ENCODE peak calls at places on chromosomes 6 and 20, in five cellular contexts. K is HepG2, Y is A549, G is GM12878, H is K562. V is an unnamed sample.

GRCh38 chr6:134819236-134819635 is 130.7 kb downstream of the ALDH8A1 start:
- DNase-seq in G (no peak), Y (no peak), H (no peak), K (no peak), V (no peak)

GRCh38 chr20:50077818-50078601 is 34.9 kb downstream of the UBE2V1 start:
- DNase-seq in G (no peak), K (no peak), Y (no peak), H (no peak), V (no peak)

GRCh38 chr6:168179133-168179532 is 100.1 kb upstream of the FRMD1 start:
- DNase-seq in G (no peak), K (no peak), Y (no peak), H (no peak), V (peak)

GRCh38 chr20:48679603-48680002 is 148.2 kb downstream of the PREX1 start:
- DNase-seq in H (peak), Y (no peak), K (no peak), G (no peak), V (peak)

GRCh38 chr6:34233867-34234266 is 2.8 kb upstream of the HMGA1 start:
- DNase-seq in Y (no peak), G (no peak), K (no peak), H (peak), V (no peak)

GRCh38 chr6:82691997-82692396 is 328.4 kb downstream of the TPBG start:
- DNase-seq in Y (no peak), K (no peak), G (no peak), H (no peak), V (no peak)

GRCh38 chr6:80182291-80182690 is 75.8 kb downstream of the BCKDHB start:
- DNase-seq in H (no peak), Y (no peak), K (no peak), G (no peak), V (no peak)

GRCh38 chr6:135158397-135158796 is 22.7 kb upstream of the MYB start:
- DNase-seq in K (no peak), G (no peak), H (no peak), Y (no peak), V (no peak)

GRCh38 chr20:32623667-32624157 is 38.6 kb upstream of the NOL4L start:
- DNase-seq in Y (no peak), K (no peak), G (no peak), H (no peak), V (peak)

GRCh38 chr6:140572129-140572528 is 1197.7 kb upstream of the CITED2 start:
- DNase-seq in G (no peak), Y (no peak), H (no peak), K (no peak), V (no peak)

GRCh38 chr20:64766-65322 is 22.6 kb upstream of the DEFB125 start:
- DNase-seq in G (no peak), Y (no peak), K (no peak), H (no peak), V (no peak)

GRCh38 chr6:106431972-106432371 is 71.5 kb downstream of the CRYBG1 start:
- DNase-seq in H (no peak), K (no peak), G (no peak), Y (no peak), V (no peak)

GRCh38 chr6:56671651-56672461 is 29.2 kb upstream of the DST start:
- DNase-seq in G (no peak), H (no peak), Y (no peak), K (no peak), V (no peak)

GRCh38 chr20:20076297-20077065 is 24.1 kb downstream of the CFAP61 start:
- DNase-seq in K (no peak), H (no peak), G (no peak), Y (no peak), V (no peak)

GRCh38 chr6:160015778-160016684 is 47.1 kb downstream of the IGF2R start:
- DNase-seq in H (no peak), Y (no peak), G (no peak), K (no peak), V (no peak)

GRCh38 chr20:50815162-50815989 is 20.5 kb downstream of the BCAS4 start:
- DNase-seq in Y (no peak), H (no peak), G (peak), K (no peak), V (no peak)

GRCh38 chr6:57019434-57019833 is 27.1 kb upstream of the KIAA1586 start:
- DNase-seq in Y (no peak), G (no peak), H (peak), K (no peak), V (no peak)

GRCh38 chr6:22765015-22765414 is 195.6 kb downstream of the HDGFL1 start:
- DNase-seq in G (no peak), Y (no peak), H (no peak), K (no peak), V (no peak)

GRCh38 chr6:44304282-44305199 is 8.6 kb downstream of the AARS2 start:
- DNase-seq in K (peak), Y (peak), G (no peak), H (peak), V (peak)

GRCh38 chr20:51359947-51360346 is 182.6 kb downstream of the NFATC2 start:
- DNase-seq in G (no peak), K (no peak), Y (no peak), H (no peak), V (no peak)

GRCh38 chr6:37700266-37700973 is 2.7 kb upstream of the MDGA1 start:
- DNase-seq in K (peak), Y (no peak), H (no peak), G (no peak), V (no peak)

GRCh38 chr6:4224082-4224978 is 89.0 kb upstream of the ECI2 start:
- DNase-seq in H (no peak), K (no peak), G (no peak), Y (no peak), V (no peak)

GRCh38 chr6:142944126-142945066 is 580 bp downstream of the HIVEP2 start:
- DNase-seq in K (peak), Y (peak), G (no peak), H (peak), V (peak)

GRCh38 chr6:7815716-7816115 is 89.8 kb downstream of the BMP6 start:
- DNase-seq in G (no peak), K (no peak), Y (no peak), H (no peak), V (no peak)

GRCh38 chr20:32465092-32465900 is 107.2 kb downstream of the ASXL1 start:
- DNase-seq in G (no peak), Y (peak), H (no peak), K (peak), V (no peak)

GRCh38 chr6:40743690-40744446 is 156.7 kb upstream of the LRFN2 start:
- DNase-seq in H (peak), K (no peak), Y (no peak), G (no peak), V (peak)

GRCh38 chr20:56808732-56809131 is 179.6 kb downstream of the TFAP2C start:
- DNase-seq in K (no peak), G (no peak), Y (no peak), H (no peak), V (no peak)

GRCh38 chr6:105363100-105363754 is 39.7 kb downstream of the PREP start:
- DNase-seq in K (no peak), G (no peak), H (no peak), Y (no peak), V (peak)

GRCh38 chr6:9121551-9121950 is 686.2 kb upstream of the SLC35B3 start:
- DNase-seq in H (no peak), Y (no peak), G (no peak), K (no peak), V (no peak)

GRCh38 chr6:149235130-149235561 is 82.4 kb upstream of the TAB2 start:
- DNase-seq in K (peak), H (no peak), G (peak), Y (peak), V (no peak)

GRCh38 chr20:15320941-15321340 is 983.5 kb upstream of the FLRT3 start:
- DNase-seq in G (no peak), H (no peak), Y (no peak), K (no peak), V (no peak)

GRCh38 chr20:64219730-64220129 is 35.8 kb upstream of the PCMTD2 start:
- DNase-seq in K (no peak), Y (no peak), G (no peak), H (no peak), V (peak)

GRCh38 chr20:64216910-64217309 is 38.6 kb upstream of the PCMTD2 start:
- DNase-seq in G (no peak), K (no peak), Y (no peak), H (no peak), V (no peak)

GRCh38 chr20:64216036-64216435 is 39.5 kb upstream of the PCMTD2 start:
- DNase-seq in K (no peak), G (no peak), Y (no peak), H (no peak), V (no peak)

GRCh38 chr20:64219202-64219601 is 36.3 kb upstream of the PCMTD2 start:
- DNase-seq in G (no peak), K (no peak), Y (no peak), H (no peak), V (no peak)

DNA sequence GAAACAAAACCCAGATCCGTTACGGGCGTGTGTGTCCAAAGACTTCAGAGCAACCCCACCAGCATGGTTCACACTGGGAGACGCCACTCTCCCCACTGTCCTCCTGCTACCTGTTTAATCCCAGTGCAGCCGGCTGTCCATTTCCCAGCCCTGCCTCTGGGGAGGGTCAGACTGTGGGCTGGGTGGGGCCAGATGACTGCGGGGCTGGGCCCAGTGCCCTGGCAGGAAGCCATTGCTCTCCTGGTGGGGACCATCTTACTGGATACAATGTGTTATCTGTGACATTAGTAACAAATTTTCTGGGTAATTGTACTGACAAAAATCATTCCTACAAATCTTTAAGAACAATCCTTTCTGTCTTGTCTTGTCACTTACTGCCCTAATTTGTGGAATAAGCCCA is 38.0 kb upstream of the PCMTD2 start:
- DNase-seq in Y (no peak), H (peak), K (no peak), G (no peak), V (no peak)
- TF ChIP-seq JUNB in Y (no peak), H (no peak), K (no peak), G (no peak), V (no peak)

DNA sequence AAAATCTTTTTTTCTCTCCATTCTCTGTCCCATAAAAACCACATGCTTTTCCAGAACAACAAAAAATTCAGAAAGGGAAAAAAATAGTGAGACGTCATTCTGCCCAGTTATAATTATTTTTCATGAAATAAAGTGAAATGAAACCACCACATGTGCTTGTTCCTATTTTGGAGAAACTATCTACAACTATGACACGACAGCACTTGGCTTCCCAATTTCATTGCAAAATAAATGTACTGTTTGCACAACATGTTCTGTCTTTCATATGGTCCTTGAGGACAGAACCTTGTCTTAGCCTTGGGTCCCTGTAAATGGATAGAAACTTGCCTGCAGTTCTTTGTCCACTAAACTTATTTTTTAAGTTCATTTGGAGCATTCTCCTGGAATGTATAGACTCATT is 5.6 kb upstream of the MAN1A1 start:
- DNase-seq in H (no peak), G (no peak), K (no peak), Y (no peak), V (no peak)
- H3K4me2 ChIP-seq in H (no peak), G (peak), K (no peak), Y (no peak), V (no peak)

GRCh38 chr6:118724211-118724610 is 72.8 kb upstream of the CEP85L start:
- DNase-seq in H (no peak), K (no peak), G (no peak), Y (no peak), V (no peak)
- TF ChIP-seq JUNB in H (no peak), K (no peak), G (no peak), Y (no peak), V (no peak)

GRCh38 chr6:53042112-53042511 is 23.1 kb upstream of the FBXO9 start:
- DNase-seq in G (no peak), K (peak), H (no peak), Y (peak), V (no peak)
- H3K4me2 ChIP-seq in G (no peak), K (no peak), H (no peak), Y (peak), V (no peak)

GRCh38 chr6:137211910-137212309 is 7.3 kb downstream of the IFNGR1 start:
- DNase-seq in Y (no peak), G (no peak), H (no peak), K (no peak), V (no peak)

GRCh38 chr6:137213331-137213740 is 5.8 kb downstream of the IFNGR1 start:
- DNase-seq in K (no peak), G (no peak), H (no peak), Y (no peak), V (no peak)

GRCh38 chr6:137213813-137214212 is 5.4 kb downstream of the IFNGR1 start:
- DNase-seq in Y (no peak), G (no peak), H (no peak), K (no peak), V (no peak)

GRCh38 chr6:137208279-137208678 is 10.9 kb downstream of the IFNGR1 start:
- DNase-seq in Y (no peak), H (no peak), K (no peak), G (no peak), V (no peak)

GRCh38 chr6:137210903-137211302 is 8.3 kb downstream of the IFNGR1 start:
- DNase-seq in Y (no peak), H (no peak), K (no peak), G (no peak), V (no peak)
- TF ChIP-seq JUNB in Y (no peak), H (no peak), K (no peak), G (no peak), V (no peak)

GRCh38 chr20:62527781-62528180 is 52.0 kb upstream of the GATA5 start:
- DNase-seq in H (no peak), Y (no peak), G (no peak), K (no peak), V (no peak)

GRCh38 chr20:62523473-62524203 is 47.8 kb upstream of the GATA5 start:
- DNase-seq in H (peak), K (peak), G (no peak), Y (no peak), V (peak)

GRCh38 chr20:62522748-62523396 is 47.1 kb upstream of the GATA5 start:
- DNase-seq in Y (no peak), K (no peak), H (no peak), G (no peak), V (no peak)

GRCh38 chr20:62524486-62524885 is 48.7 kb upstream of the GATA5 start:
- DNase-seq in G (no peak), H (no peak), Y (no peak), K (no peak), V (peak)

DNA sequence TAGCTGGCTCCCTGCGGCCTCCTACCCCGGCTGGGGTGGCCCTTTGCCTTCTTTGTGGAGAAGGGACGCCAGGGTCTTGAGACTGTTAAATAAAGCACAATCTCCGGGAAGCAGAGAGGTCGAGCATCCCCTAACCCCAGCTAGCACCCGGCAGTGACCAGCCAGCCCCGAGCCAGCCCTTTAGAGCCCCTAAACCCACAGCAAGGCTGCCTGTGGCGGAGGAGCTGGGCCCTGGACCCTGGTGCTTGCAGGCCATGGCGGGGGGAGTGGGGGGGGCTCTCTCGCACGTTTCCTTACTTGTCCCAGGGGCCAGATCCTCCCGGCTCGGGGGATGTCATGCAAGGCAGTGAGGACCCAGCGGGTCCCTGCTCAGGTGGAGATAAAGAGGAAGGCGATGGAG is 49.2 kb upstream of the GATA5 start:
- DNase-seq in Y (no peak), H (no peak), G (no peak), K (no peak), V (no peak)
- H3K4me2 ChIP-seq in Y (no peak), H (no peak), G (no peak), K (no peak), V (peak)

DNA sequence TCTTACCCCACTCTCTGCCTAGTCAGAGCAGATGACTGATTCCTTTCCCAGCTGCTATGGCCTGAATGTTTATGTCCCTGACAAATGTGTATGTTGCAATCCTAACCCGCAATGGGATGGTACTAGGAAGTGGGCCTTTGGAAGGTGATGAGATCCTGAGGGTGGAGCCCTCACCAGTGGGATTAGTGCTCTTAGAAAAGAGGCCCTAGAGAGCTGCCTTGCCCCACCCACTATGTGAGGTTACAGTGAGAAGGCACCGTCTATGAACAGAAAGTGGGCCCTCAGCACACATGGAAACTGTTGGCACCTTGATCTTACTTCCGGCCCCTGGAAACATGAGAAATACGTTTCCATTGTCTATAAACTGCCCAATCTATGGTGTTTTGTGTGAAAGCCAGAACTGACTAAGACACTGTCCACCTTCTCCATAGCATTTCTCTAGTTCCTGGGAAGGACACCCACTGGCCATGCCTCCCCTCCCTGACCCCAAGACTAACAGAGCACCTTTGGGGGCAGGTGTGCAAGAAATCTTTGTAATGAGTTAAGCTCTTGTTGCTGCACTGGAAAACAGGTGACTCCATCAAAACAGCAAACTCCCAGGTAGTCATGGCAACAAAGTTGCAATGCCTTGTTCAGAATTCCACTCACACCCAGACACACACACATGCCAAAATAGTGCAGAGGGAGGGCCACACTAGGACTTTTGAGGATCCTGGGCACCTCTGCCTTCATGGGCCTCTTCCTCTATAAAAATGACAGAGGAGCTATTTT is 16.2 kb downstream of the GABRR2 start:
- DNase-seq in G (peak), H (no peak), Y (no peak), K (peak), V (no peak)
- TF ChIP-seq JUNB in G (no peak), H (no peak), Y (no peak), K (no peak), V (no peak)